ENCODE peak calls at places on chromosomes 7 and 10, in five cellular contexts. L is B cell, I is body of pancreas, V is ovary, D is activated B cell treated with CpG ODN at 0.5 μM for 24 hours. F is an unnamed sample.
A peak's percentile ranks its signal among the peaks of the same experiment; 100 is the strongest.

GRCh38 chr10:6321880-6322279 is 119.1 kb downstream of the PFKFB3 start:
- DNase-seq in L (no peak), I (no peak), V (no peak), D (no peak), F (no peak)

GRCh38 chr7:70634610-70635068 is 497.3 kb upstream of the GALNT17 start:
- DNase-seq in L (no peak), I (no peak), V (no peak), D (no peak), F (no peak)

GRCh38 chr10:113060221-113061053 is 110.4 kb downstream of the TCF7L2 start:
- DNase-seq in L (no peak), I (no peak), V (no peak), D (no peak), F (no peak)

GRCh38 chr10:47031251-47031952 is 120.2 kb downstream of the PTPN20 start:
- DNase-seq in L (no peak), I (no peak), V (peak; percentile 12), D (peak; percentile 1), F (no peak)

GRCh38 chr10:98323221-98324164 is 55.5 kb upstream of the LOXL4 start:
- DNase-seq in L (no peak), I (peak; percentile 81), V (no peak), D (no peak), F (no peak)

GRCh38 chr7:159197066-159197975 is 52.7 kb upstream of the VIPR2 start:
- DNase-seq in L (no peak), I (no peak), V (no peak), D (no peak), F (no peak)

GRCh38 chr10:44818721-44819127 is 92.4 kb upstream of the TMEM72 start:
- DNase-seq in L (no peak), I (no peak), V (peak; percentile 56), D (no peak), F (no peak)

GRCh38 chr10:32795598-32796183 is 162.3 kb downstream of the ITGB1 start:
- DNase-seq in L (no peak), I (no peak), V (no peak), D (no peak), F (no peak)

GRCh38 chr10:66218981-66219587 is 706.8 kb upstream of the LRRTM3 start:
- DNase-seq in L (no peak), I (no peak), V (no peak), D (no peak), F (no peak)

GRCh38 chr7:1447551-1448244 is 11.6 kb downstream of the MICALL2 start:
- DNase-seq in L (no peak), I (peak; percentile 53), V (no peak), D (no peak), F (no peak)

GRCh38 chr7:26608402-26608801 is 256.0 kb downstream of the SKAP2 start:
- DNase-seq in L (no peak), I (no peak), V (no peak), D (no peak), F (no peak)

GRCh38 chr10:89668391-89669180 is 23.5 kb upstream of the PANK1 start:
- DNase-seq in L (no peak), I (no peak), V (no peak), D (no peak), F (no peak)

GRCh38 chr10:24042884-24043283 is 166.1 kb upstream of the KIAA1217 start:
- DNase-seq in L (no peak), I (no peak), V (no peak), D (no peak), F (no peak)

GRCh38 chr7:68964060-68964459 is 634.2 kb upstream of the AUTS2 start:
- DNase-seq in L (no peak), I (no peak), V (no peak), D (no peak), F (no peak)

GRCh38 chr10:21330628-21331020 is 194.9 kb downstream of the SKIDA1 start:
- DNase-seq in L (no peak), I (no peak), V (no peak), D (no peak), F (no peak)

GRCh38 chr7:24462984-24463383 is 110.3 kb upstream of the PALS2 start:
- DNase-seq in L (no peak), I (no peak), V (no peak), D (no peak), F (no peak)

GRCh38 chr7:73341877-73342276 is 13.9 kb downstream of the FKBP6 start:
- DNase-seq in L (no peak), I (no peak), V (no peak), D (no peak), F (no peak)

GRCh38 chr10:1854271-1854670 is 116.9 kb upstream of the ADARB2 start:
- DNase-seq in L (no peak), I (no peak), V (no peak), D (no peak), F (no peak)

GRCh38 chr7:134903073-134903790 is 83.1 kb upstream of the AGBL3 start:
- DNase-seq in L (no peak), I (no peak), V (no peak), D (no peak), F (no peak)

GRCh38 chr7:142855756-142856564 is 1.1 kb downstream of the EPHB6 start:
- DNase-seq in L (no peak), I (peak; percentile 80), V (peak; percentile 71), D (no peak), F (no peak)

GRCh38 chr7:30596043-30596641 is 1.5 kb downstream of the GARS1 start:
- DNase-seq in L (no peak), I (peak; percentile 27), V (no peak), D (no peak), F (no peak)

GRCh38 chr7:33619264-33619663 is 286.1 kb upstream of the BMPER start:
- DNase-seq in L (no peak), I (no peak), V (no peak), D (no peak), F (no peak)

GRCh38 chr7:16465469-16466086 is at the start of gene SOSTDC1:
- DNase-seq in L (no peak), I (no peak), V (no peak), D (no peak), F (no peak)

GRCh38 chr7:45267262-45267661 is 109.7 kb downstream of the RAMP3 start:
- DNase-seq in L (no peak), I (no peak), V (no peak), D (no peak), F (no peak)

GRCh38 chr10:46527241-46527811 is 29.1 kb downstream of the GPRIN2 start:
- DNase-seq in L (peak; percentile 39), I (no peak), V (peak; percentile 32), D (peak; percentile 14), F (no peak)

GRCh38 chr7:149823631-149824199 is 14.5 kb upstream of the ZNF862 start:
- DNase-seq in L (no peak), I (no peak), V (no peak), D (no peak), F (no peak)

GRCh38 chr10:127990846-127991542 is 84.1 kb downstream of the PTPRE start:
- DNase-seq in L (no peak), I (no peak), V (no peak), D (no peak), F (no peak)

GRCh38 chr10:105102977-105103376 is 461.9 kb downstream of the SORCS3 start:
- DNase-seq in L (no peak), I (no peak), V (no peak), D (no peak), F (no peak)

GRCh38 chr7:75732764-75733630 is 5.7 kb downstream of the HIP1 start:
- DNase-seq in L (no peak), I (no peak), V (no peak), D (no peak), F (no peak)

GRCh38 chr10:132142396-132143161 is 44.2 kb upstream of the DPYSL4 start:
- DNase-seq in L (peak; percentile 46), I (peak; percentile 36), V (peak; percentile 75), D (peak; percentile 51), F (no peak)

GRCh38 chr7:154684651-154685563 is 318.0 kb downstream of the PAXIP1 start:
- DNase-seq in L (no peak), I (no peak), V (no peak), D (no peak), F (no peak)

GRCh38 chr10:1159131-1160061 is 103.2 kb downstream of the WDR37 start:
- DNase-seq in L (no peak), I (no peak), V (peak; percentile 63), D (no peak), F (no peak)

GRCh38 chr10:35501923-35502322 is 103.2 kb upstream of the GJD4 start:
- DNase-seq in L (no peak), I (no peak), V (no peak), D (no peak), F (no peak)
- TF ChIP-seq CTCF in L (no peak), I (no peak), V (no peak), D (no peak), F (no peak)

GRCh38 chr7:11748884-11749283 is 83.1 kb downstream of the THSD7A start:
- DNase-seq in L (no peak), I (no peak), V (no peak), D (no peak), F (no peak)
- TF ChIP-seq CTCF in L (no peak), I (no peak), V (no peak), D (no peak), F (no peak)

GRCh38 chr7:12423995-12424745 is 20.5 kb upstream of the VWDE start:
- DNase-seq in L (no peak), I (no peak), V (no peak), D (no peak), F (no peak)

GRCh38 chr7:12423355-12423994 is 19.8 kb upstream of the VWDE start:
- DNase-seq in L (no peak), I (no peak), V (no peak), D (no peak), F (no peak)

GRCh38 chr7:12418452-12418851 is 14.8 kb upstream of the VWDE start:
- DNase-seq in L (no peak), I (no peak), V (no peak), D (no peak), F (no peak)

GRCh38 chr7:12422449-12423320 is 19.0 kb upstream of the VWDE start:
- DNase-seq in L (no peak), I (no peak), V (no peak), D (no peak), F (no peak)
- TF ChIP-seq CTCF in L (no peak), I (no peak), V (no peak), D (no peak), F (no peak)

DNA sequence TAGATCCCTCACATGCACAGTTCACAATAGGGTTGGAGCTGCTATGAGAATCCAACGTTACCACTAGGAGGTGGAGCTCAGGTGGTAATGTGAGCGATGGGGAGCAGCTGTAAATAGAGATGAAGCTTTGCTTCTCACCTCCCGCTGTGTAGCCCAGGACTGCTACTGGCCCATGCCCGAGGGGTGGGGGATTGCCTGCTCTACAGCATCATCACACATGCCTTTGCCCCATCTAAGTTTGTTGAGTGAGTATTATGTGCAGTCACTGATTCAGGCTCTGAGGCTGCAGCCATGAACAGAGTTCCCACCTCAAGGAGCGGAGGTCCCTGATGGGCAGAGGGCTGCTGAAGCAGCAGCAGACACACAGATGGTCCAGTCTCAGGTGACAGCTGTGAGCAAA is 94.1 kb downstream of the CHST15 start:
- DNase-seq in L (no peak), I (no peak), V (no peak), D (no peak), F (no peak)
- TF ChIP-seq CTCF in L (no peak), I (no peak), V (no peak), D (no peak), F (no peak)

DNA sequence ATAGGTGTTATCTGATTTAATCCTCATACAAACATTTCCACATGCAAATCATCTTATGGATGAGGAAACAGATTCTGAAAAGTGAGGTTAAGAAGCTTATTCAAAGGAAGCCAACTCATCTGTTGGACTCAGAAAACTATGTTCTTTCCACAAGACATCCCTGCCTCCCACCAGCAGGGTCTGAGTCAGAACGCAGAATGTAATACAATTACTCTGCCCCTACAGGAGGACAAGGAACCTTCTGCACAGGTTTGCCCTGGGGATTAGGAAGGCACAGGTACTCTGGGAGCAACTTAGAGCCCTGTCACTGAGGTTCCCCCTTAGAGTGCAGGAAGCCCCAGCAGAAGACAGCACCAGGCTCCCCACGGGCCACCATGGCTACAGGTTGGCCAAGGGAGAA is 255.7 kb downstream of the TNS3 start:
- DNase-seq in L (no peak), I (no peak), V (no peak), D (no peak), F (no peak)
- TF ChIP-seq CTCF in L (no peak), I (no peak), V (no peak), D (no peak), F (no peak)